ENCODE peak calls at places on chromosome 6, in six cellular contexts. K is A549, B is GM23248, D is neuronal stem cell, Q is endothelial cell of umbilical vein, A is Karpas-422. U is an unnamed sample.

GRCh38 chr6:39867592-39867991 is 66.7 kb downstream of the MOCS1 start:
- DNase-seq in K (no peak), B (no peak), D (no peak), Q (no peak), A (no peak), U (no peak)

GRCh38 chr6:99833034-99833433 is 161.0 kb downstream of the MCHR2 start:
- DNase-seq in K (no peak), B (no peak), D (no peak), Q (no peak), A (no peak), U (no peak)

GRCh38 chr6:139577124-139577800 is 202.8 kb upstream of the CITED2 start:
- DNase-seq in K (no peak), B (peak), D (no peak), Q (no peak), A (no peak), U (no peak)

GRCh38 chr6:40956871-40957270 is 82.2 kb downstream of the UNC5CL start:
- DNase-seq in K (no peak), B (peak), D (no peak), Q (no peak), A (no peak), U (peak)

GRCh38 chr6:170134077-170135040 is 156.5 kb downstream of the DLL1 start:
- DNase-seq in K (no peak), B (no peak), D (peak), Q (no peak), A (no peak), U (no peak)

GRCh38 chr6:18025591-18025990 is 38.2 kb upstream of the KIF13A start:
- DNase-seq in K (no peak), B (peak), D (no peak), Q (no peak), A (no peak), U (no peak)

GRCh38 chr6:114747995-114748625 is 405.3 kb upstream of the HS3ST5 start:
- DNase-seq in K (no peak), B (peak), D (peak), Q (peak), A (peak), U (peak)

GRCh38 chr6:100426241-100426640 is 38.5 kb downstream of the SIM1 start:
- DNase-seq in K (no peak), B (no peak), D (no peak), Q (no peak), A (no peak), U (no peak)

GRCh38 chr6:150723056-150723658 is 123.5 kb downstream of the PLEKHG1 start:
- DNase-seq in K (no peak), B (no peak), D (no peak), Q (no peak), A (peak), U (peak)

GRCh38 chr6:56073761-56074160 is 173.6 kb downstream of the COL21A1 start:
- DNase-seq in K (no peak), B (peak), D (no peak), Q (no peak), A (no peak), U (no peak)

GRCh38 chr6:17099401-17100059 is 2.3 kb upstream of the STMND1 start:
- DNase-seq in K (no peak), B (no peak), D (no peak), Q (no peak), A (no peak), U (no peak)

GRCh38 chr6:27591660-27592059 is 118.8 kb upstream of the ZNF184 start:
- DNase-seq in K (no peak), B (peak), D (peak), Q (peak), A (peak), U (peak)

DNA sequence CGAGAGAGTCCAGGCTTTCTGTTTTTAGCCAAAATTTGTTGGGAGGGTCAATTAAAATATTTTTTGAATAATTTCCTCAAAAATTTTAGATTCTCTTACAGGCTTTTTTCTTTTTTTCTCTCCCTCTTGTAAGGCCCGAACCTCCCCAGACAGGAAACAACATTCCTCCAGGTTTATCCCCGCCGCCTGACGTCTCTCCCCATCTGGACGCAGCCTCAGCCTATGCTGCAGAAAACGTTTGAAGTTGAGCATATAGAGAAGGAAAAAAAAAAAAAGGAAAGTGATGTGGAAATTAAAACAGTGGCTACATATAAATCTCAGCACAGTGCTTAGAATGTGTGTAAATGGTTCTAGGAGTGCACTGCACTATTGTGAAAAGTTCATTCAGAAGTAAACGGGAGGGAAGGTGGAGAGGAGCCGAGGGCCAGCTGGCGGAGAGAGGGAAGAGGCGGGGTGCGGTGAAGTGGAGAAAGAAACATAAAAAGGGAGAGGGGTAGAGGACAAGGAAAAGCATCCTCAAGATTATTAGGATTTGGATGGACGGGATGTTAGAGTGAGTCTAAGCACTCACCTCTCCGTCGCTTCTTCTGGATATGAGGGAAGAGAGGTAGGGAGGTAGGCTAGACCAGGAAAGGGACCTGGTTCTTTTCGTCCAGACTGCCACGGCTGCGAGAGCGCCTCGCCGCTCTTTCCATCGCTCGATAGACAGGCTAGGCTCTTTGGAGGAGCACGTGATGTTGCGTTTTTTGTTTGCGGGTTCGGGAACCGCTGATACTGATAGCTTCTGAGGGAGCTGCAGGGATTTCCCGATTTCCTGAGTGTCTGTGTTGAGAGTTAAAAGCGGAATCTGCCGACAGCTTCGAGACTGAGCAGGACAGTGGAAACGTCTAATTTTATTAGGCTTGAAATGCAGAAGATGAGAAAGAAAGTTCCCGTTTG is 98.7 kb downstream of the TRIM27 start:
- DNase-seq in K (no peak), B (no peak), D (no peak), Q (no peak), A (peak), U (no peak)
- H3K4me2 ChIP-seq in K (peak), B (peak), D (peak), Q (no peak), A (no peak), U (peak)

GRCh38 chr6:153044295-153044694 is 41.8 kb upstream of the MTRF1L start:
- DNase-seq in K (no peak), B (no peak), D (no peak), Q (peak), A (no peak), U (no peak)

GRCh38 chr6:153045271-153045670 is 42.8 kb upstream of the MTRF1L start:
- DNase-seq in K (no peak), B (no peak), D (no peak), Q (no peak), A (no peak), U (no peak)

GRCh38 chr6:153047386-153047785 is 44.9 kb upstream of the MTRF1L start:
- DNase-seq in K (no peak), B (no peak), D (no peak), Q (no peak), A (no peak), U (no peak)

GRCh38 chr6:153048631-153049030 is 46.1 kb upstream of the MTRF1L start:
- DNase-seq in K (no peak), B (no peak), D (no peak), Q (no peak), A (no peak), U (no peak)

GRCh38 chr6:153043719-153044118 is 41.2 kb upstream of the MTRF1L start:
- DNase-seq in K (no peak), B (no peak), D (no peak), Q (no peak), A (no peak), U (no peak)
- H3K4me2 ChIP-seq in K (no peak), B (no peak), D (no peak), Q (peak), A (no peak), U (no peak)

DNA sequence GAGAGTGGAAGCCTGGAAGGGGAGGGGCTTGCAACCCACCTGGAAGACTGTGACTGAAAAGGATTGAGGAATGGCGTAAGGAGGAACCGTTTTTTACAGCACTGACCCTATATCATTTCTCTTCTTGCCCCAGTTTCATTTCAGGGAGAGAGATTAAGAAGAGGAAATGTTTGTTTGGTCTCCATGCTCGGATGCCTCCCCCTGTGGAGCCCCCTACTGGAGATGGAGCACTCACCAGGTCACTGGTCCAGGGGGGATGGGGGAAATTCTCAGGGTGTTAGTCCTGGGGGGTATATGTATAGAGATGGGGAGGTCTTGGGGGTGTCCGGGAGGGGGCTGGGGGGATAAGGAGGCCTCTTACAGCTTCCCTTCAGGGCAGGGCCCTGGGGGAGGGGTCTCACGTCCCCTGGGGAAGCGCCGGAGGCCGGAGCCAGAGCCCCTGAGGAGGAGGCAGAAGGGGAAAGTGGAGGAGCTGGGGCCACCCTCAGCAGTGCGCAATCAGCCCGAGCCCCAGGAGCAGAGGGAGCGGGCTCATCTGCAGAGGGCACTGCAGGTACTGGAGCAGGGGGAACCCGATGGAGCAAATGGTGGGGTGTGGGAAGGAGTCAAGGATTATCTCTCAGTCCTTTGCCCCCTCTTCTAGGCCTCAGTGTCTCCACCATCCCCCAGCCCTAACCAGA is 3.2 kb downstream of the CUTA start:
- DNase-seq in K (no peak), B (peak), D (no peak), Q (no peak), A (peak), U (no peak)
- H3K4me2 ChIP-seq in K (no peak), B (peak), D (no peak), Q (no peak), A (peak), U (peak)

DNA sequence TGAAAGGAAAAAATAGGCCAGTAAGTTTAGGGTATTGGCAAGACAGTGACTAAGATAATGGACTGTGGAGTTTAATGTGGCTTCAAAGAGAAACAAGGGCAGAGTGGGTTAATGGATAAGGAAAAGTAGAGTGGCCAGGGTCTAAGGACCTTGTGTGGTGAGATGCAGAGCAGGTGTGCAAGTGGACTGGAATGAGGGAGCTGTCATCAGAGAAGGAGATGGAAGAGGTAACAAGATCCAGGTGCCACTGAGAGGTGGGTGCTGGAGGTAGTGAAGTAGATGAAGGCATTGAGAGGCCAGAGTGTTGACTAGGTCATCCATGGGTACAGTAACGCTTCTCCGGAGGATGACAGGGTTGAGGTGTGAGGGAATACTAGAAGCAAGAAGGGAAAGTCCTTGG is 136.1 kb downstream of the QRSL1 start:
- DNase-seq in K (no peak), B (no peak), D (no peak), Q (no peak), A (no peak), U (no peak)
- H3K4me2 ChIP-seq in K (no peak), B (no peak), D (no peak), Q (no peak), A (no peak), U (no peak)

U was measured in fibroblast of lung.